ENCODE peak calls at places on chromosomes 12 and 14, in four cellular contexts. W is CD4-positive, CD25-positive, alpha-beta regulatory T cell; S is HepG2; N is tibial nerve. A is an unnamed sample.

GRCh38 chr12:89671469-89671868 is 37.2 kb downstream of the ATP2B1 start:
- DNase-seq in W (no peak), S (no peak), N (no peak), A (no peak)

GRCh38 chr12:75825686-75826085 is 205.9 kb downstream of the PHLDA1 start:
- DNase-seq in W (no peak), S (no peak), N (no peak), A (no peak)

GRCh38 chr12:123105427-123105826 is 45.5 kb downstream of the PITPNM2 start:
- DNase-seq in W (no peak), S (no peak), N (no peak), A (no peak)

GRCh38 chr14:77838756-77839565 is 39.1 kb downstream of the ADCK1 start:
- DNase-seq in W (no peak), S (no peak), N (no peak), A (no peak)

GRCh38 chr12:93570552-93571359 is 1.7 kb upstream of the SOCS2 start:
- DNase-seq in W (peak), S (peak), N (peak), A (peak)

GRCh38 chr14:106459971-106460730 is 933.8 kb downstream of the TMEM121 start:
- DNase-seq in W (peak), S (no peak), N (no peak), A (no peak)

GRCh38 chr14:38210168-38210567 is 2.5 kb downstream of the SSTR1 start:
- DNase-seq in W (no peak), S (no peak), N (no peak), A (no peak)

GRCh38 chr12:114963846-114964245 is 279.9 kb upstream of the TBX3 start:
- DNase-seq in W (no peak), S (no peak), N (no peak), A (no peak)

GRCh38 chr12:79597910-79598309 is 92.9 kb downstream of the PAWR start:
- DNase-seq in W (no peak), S (peak), N (no peak), A (no peak)

GRCh38 chr12:103578926-103579325 is 8.1 kb upstream of the STAB2 start:
- DNase-seq in W (no peak), S (no peak), N (no peak), A (no peak)

GRCh38 chr14:95667251-95667693 is 19.0 kb upstream of the TCL1B start:
- DNase-seq in W (no peak), S (no peak), N (no peak), A (no peak)

GRCh38 chr12:47776471-47777143 is 3.6 kb downstream of the SLC48A1 start:
- DNase-seq in W (no peak), S (no peak), N (no peak), A (no peak)

GRCh38 chr12:115770643-115771042 is 506.9 kb downstream of the MED13L start:
- DNase-seq in W (no peak), S (no peak), N (no peak), A (no peak)

GRCh38 chr14:31819281-31819680 is 257.8 kb upstream of the ARHGAP5 start:
- DNase-seq in W (no peak), S (no peak), N (no peak), A (no peak)

GRCh38 chr12:19967001-19967400 is 401.3 kb upstream of the PDE3A start:
- DNase-seq in W (no peak), S (no peak), N (no peak), A (no peak)
- H3K27ac ChIP-seq in W (no peak), S (no peak), N (no peak), A (no peak)

GRCh38 chr14:74551431-74551830 is 57.9 kb downstream of the ISCA2 start:
- DNase-seq in W (no peak), S (no peak), N (no peak), A (no peak)
- H3K27ac ChIP-seq in W (no peak), S (no peak), N (no peak), A (no peak)

GRCh38 chr14:90331497-90332270 is at the start of gene NRDE2:
- DNase-seq in W (peak), S (peak), N (peak), A (peak)

GRCh38 chr14:90336401-90336800 is 4.7 kb upstream of the NRDE2 start:
- DNase-seq in W (no peak), S (no peak), N (no peak), A (no peak)

GRCh38 chr14:90332271-90332584 is 487 bp upstream of the NRDE2 start:
- DNase-seq in W (no peak), S (no peak), N (no peak), A (no peak)

GRCh38 chr14:90330203-90331196 is 1.2 kb downstream of the NRDE2 start:
- DNase-seq in W (no peak), S (no peak), N (no peak), A (no peak)
- H3K27ac ChIP-seq in W (no peak), S (peak), N (no peak), A (peak)

GRCh38 chr14:68951800-68952540 is 27.1 kb downstream of the ACTN1 start:
- DNase-seq in W (no peak), S (no peak), N (no peak), A (no peak)
- H3K27ac ChIP-seq in W (no peak), S (peak), N (peak), A (peak)

GRCh38 chr12:57268264-57268663 is 17.3 kb upstream of the STAC3 start:
- DNase-seq in W (no peak), S (no peak), N (no peak), A (no peak)
- H3K27ac ChIP-seq in W (no peak), S (no peak), N (no peak), A (no peak)

GRCh38 chr14:104693482-104694431 is 4.3 kb downstream of the INF2 start:
- DNase-seq in W (no peak), S (no peak), N (no peak), A (no peak)

GRCh38 chr14:104692261-104692938 is 3.0 kb downstream of the INF2 start:
- DNase-seq in W (no peak), S (no peak), N (no peak), A (no peak)

GRCh38 chr14:104691546-104692260 is 2.3 kb downstream of the INF2 start:
- DNase-seq in W (no peak), S (no peak), N (no peak), A (no peak)

GRCh38 chr14:104694475-104694950 is 5.1 kb downstream of the INF2 start:
- DNase-seq in W (no peak), S (no peak), N (no peak), A (no peak)

GRCh38 chr14:104692939-104693315 is 3.5 kb downstream of the INF2 start:
- DNase-seq in W (no peak), S (no peak), N (no peak), A (no peak)
- H3K27ac ChIP-seq in W (peak), S (no peak), N (peak), A (no peak)

DNA sequence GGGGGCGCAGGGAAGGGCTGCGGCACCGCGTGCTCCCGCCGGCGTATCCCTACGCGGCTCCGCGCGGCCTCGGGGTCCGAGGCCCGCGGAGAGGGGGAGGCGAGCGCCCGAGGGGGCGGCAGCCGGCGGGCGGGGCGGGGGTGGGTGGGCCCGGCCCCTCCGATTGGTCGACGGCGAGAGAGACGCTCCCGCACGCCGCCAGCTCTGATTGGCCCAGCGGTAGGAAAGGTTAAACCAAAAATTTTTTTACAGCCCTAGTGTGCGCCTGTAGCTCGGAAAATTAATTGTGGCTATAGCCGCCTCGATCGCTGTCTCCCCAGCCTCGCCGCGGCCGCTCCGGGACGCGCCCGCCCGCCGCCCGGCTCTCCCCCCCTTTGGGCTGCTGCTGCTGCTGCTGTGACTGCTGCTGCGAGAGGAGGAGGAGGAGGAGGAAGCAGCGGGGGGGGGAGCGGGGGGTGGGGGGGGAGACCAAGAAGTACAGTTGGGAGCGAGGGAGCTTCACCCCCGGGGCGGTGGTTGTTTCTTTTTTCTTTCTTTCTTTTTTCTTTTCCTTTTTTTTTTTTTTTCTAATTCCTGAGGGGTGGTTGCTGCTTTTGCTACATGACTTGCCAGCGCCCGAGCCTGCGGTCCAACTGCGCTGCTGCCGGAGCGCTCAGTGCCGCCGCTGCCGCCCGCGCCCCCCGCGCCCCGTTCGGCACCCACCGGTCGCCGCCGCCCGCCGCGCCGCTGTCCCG is at the start of gene FOXG1:
- DNase-seq in W (no peak), S (no peak), N (no peak), A (no peak)
- H3K27ac ChIP-seq in W (no peak), S (no peak), N (no peak), A (no peak)

GRCh38 chr12:6646276-6647082 is 753 bp downstream of the ACRBP start:
- DNase-seq in W (no peak), S (no peak), N (no peak), A (no peak)

GRCh38 chr12:6644257-6644596 is 3.0 kb downstream of the ACRBP start:
- DNase-seq in W (no peak), S (no peak), N (no peak), A (no peak)

GRCh38 chr12:6644903-6645302 is 2.3 kb downstream of the ACRBP start:
- DNase-seq in W (no peak), S (no peak), N (peak), A (no peak)

GRCh38 chr12:6643569-6644256 is 3.5 kb downstream of the ACRBP start:
- DNase-seq in W (no peak), S (no peak), N (no peak), A (no peak)

DNA sequence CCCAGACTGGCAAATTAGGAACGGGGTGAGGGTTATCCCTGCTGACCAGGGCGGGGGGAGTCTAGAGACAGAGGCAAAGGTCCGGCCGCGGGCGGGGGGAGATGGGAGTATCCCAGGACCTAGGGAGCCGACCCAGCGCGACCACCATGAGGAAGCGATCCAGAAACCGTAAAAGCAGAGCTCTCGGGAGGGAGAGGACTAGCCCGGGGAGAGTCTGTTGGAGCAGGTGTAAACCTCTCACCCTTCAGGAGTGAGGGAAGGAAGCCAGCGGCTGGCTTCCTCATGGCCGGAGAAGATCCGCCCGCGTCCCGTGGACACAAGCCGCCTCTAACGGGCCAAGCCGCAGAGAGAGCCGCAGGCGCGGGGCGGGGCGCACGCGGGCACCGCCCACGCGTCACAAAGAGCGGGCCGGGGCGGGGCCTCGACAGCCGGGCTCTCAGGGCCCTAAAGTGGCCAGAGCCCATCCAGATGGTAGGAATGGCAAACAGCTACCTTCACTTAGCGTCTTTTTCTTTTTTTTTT is at the start of gene ACRBP:
- DNase-seq in W (peak), S (no peak), N (peak), A (peak)
- H3K27ac ChIP-seq in W (no peak), S (no peak), N (peak), A (peak)

DNA sequence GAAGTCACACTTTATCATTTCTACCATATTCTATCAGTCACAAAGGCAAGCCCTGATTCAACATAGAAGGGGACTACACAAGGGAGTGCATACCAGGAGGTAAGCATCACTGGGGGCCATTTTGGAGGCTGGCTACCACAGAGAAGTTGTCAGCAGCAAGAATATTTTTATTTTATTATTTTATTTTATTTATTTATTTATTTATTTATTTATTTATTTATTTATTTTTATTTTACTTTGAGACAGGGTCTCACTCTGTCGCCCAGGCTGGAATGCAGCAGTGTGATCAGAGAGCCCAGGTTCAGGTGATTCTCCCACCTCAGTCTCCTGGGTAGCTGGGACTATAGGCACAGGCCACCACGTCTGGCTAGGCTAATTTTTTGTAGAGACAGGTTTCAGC is 7.8 kb upstream of the SLC38A2 start:
- DNase-seq in W (no peak), S (no peak), N (no peak), A (no peak)
- H3K27ac ChIP-seq in W (no peak), S (no peak), N (no peak), A (no peak)

GRCh38 chr14:63867926-63868921 is 15.4 kb downstream of the SYNE2 start:
- DNase-seq in W (no peak), S (no peak), N (no peak), A (no peak)
- H3K27ac ChIP-seq in W (peak), S (no peak), N (peak), A (no peak)